ENCODE peak calls at places on chromosome 15, in four cellular contexts. A is HepG2, I is SK-N-SH, B is K562. Y is an unnamed sample.

GRCh38 chr15:92773340-92773739 is 117.8 kb upstream of the FAM174B start:
- DNase-seq in A (peak; percentile 5), I (no peak), B (no peak), Y (no peak)

GRCh38 chr15:36428102-36428845 is 151.2 kb upstream of the CDIN1 start:
- DNase-seq in A (peak; percentile 63), I (no peak), B (peak; percentile 89), Y (no peak)

GRCh38 chr15:63332367-63333078 is 49.1 kb downstream of the CA12 start:
- DNase-seq in A (no peak), I (peak; percentile 50), B (no peak), Y (no peak)

GRCh38 chr15:61796056-61796455 is 264.2 kb downstream of the VPS13C start:
- DNase-seq in A (no peak), I (no peak), B (no peak), Y (no peak)

GRCh38 chr15:70742928-70743327 is 20.4 kb downstream of the UACA start:
- DNase-seq in A (no peak), I (no peak), B (no peak), Y (no peak)

GRCh38 chr15:38048001-38048455 is 113.6 kb downstream of the TMCO5A start:
- DNase-seq in A (no peak), I (no peak), B (no peak), Y (no peak)

GRCh38 chr15:35705030-35705884 is 159.3 kb upstream of the DPH6 start:
- DNase-seq in A (no peak), I (no peak), B (no peak), Y (no peak)

GRCh38 chr15:83766326-83766725 is 112.4 kb downstream of the ADAMTSL3 start:
- DNase-seq in A (no peak), I (no peak), B (no peak), Y (no peak)

GRCh38 chr15:71973366-71973765 is 144.6 kb downstream of the MYO9A start:
- DNase-seq in A (no peak), I (no peak), B (no peak), Y (no peak)

GRCh38 chr15:101451192-101451799 is 38.2 kb downstream of the PCSK6 start:
- DNase-seq in A (no peak), I (peak; percentile 80), B (peak; percentile 89), Y (no peak)

GRCh38 chr15:63015618-63016017 is 26.9 kb upstream of the TPM1 start:
- DNase-seq in A (no peak), I (no peak), B (no peak), Y (no peak)

GRCh38 chr15:101320501-101321052 is 25.5 kb upstream of the SNRPA1 start:
- DNase-seq in A (no peak), I (no peak), B (no peak), Y (peak; percentile 64)

GRCh38 chr15:70703483-70703882 is 59.9 kb downstream of the UACA start:
- DNase-seq in A (no peak), I (no peak), B (no peak), Y (no peak)

GRCh38 chr15:65092046-65092770 is 15.7 kb downstream of the KBTBD13 start:
- DNase-seq in A (no peak), I (no peak), B (no peak), Y (no peak)

GRCh38 chr15:48646364-48646763 is 855 bp upstream of the FBN1 start:
- DNase-seq in A (no peak), I (no peak), B (no peak), Y (no peak)

GRCh38 chr15:56194035-56194434 is 49.6 kb downstream of the RFX7 start:
- DNase-seq in A (no peak), I (no peak), B (no peak), Y (no peak)

GRCh38 chr15:41607033-41607432 is 48.0 kb downstream of the TYRO3 start:
- DNase-seq in A (no peak), I (no peak), B (no peak), Y (no peak)

GRCh38 chr15:76377751-76378150 is 41.2 kb downstream of the ISL2 start:
- DNase-seq in A (no peak), I (no peak), B (no peak), Y (no peak)

GRCh38 chr15:72445426-72445825 is 28.7 kb upstream of the ARIH1 start:
- DNase-seq in A (no peak), I (peak; percentile 19), B (no peak), Y (no peak)

GRCh38 chr15:56772868-56773639 is 39.7 kb upstream of the ZNF280D start:
- DNase-seq in A (peak; percentile 86), I (no peak), B (no peak), Y (no peak)

GRCh38 chr15:74367296-74367854 is at the start of gene CYP11A1:
- DNase-seq in A (no peak), I (no peak), B (no peak), Y (peak; percentile 6)

GRCh38 chr15:70863450-70864218 is 9.7 kb upstream of the LARP6 start:
- DNase-seq in A (peak; percentile 82), I (no peak), B (no peak), Y (no peak)

GRCh38 chr15:89401636-89402252 is 67.1 kb upstream of the POLG start:
- DNase-seq in A (no peak), I (no peak), B (no peak), Y (no peak)
- TF ChIP-seq FOXJ3 in A (no peak), I (no peak), B (no peak), Y (no peak)

GRCh38 chr15:31814082-31814481 is 216.2 kb upstream of the CHRNA7 start:
- DNase-seq in A (no peak), I (no peak), B (no peak), Y (no peak)

GRCh38 chr15:31815411-31816155 is 214.7 kb upstream of the CHRNA7 start:
- DNase-seq in A (no peak), I (no peak), B (no peak), Y (no peak)

DNA sequence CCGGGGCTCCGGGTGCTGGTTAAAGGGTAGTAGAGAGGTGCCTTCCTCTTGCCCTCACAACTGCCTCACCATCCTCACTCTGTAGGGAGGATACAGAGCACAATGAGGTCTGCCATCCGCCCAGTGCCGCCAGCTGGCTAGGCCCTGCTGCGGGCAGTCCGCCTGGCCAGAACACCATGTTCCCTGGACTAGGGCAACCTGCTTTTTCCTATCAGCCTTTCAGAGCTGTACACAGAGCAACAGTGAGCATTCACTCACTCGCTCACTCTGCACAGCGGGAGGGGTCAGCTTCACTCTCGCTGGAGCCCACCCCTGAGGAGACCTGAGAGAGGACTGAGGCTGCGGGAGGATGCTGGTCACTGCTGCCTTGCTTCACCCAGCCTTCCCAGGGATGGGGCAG is 218.7 kb upstream of the CHRNA7 start:
- DNase-seq in A (no peak), I (no peak), B (no peak), Y (no peak)
- TF ChIP-seq FOXJ3 in A (no peak), I (no peak), B (no peak), Y (no peak)

GRCh38 chr15:88028024-88028423 is 228.5 kb downstream of the NTRK3 start:
- DNase-seq in A (no peak), I (no peak), B (no peak), Y (peak; percentile 39)
- TF ChIP-seq FOXJ3 in A (no peak), I (no peak), B (no peak), Y (no peak)

GRCh38 chr15:44593042-44593736 is 56.2 kb downstream of the EIF3J start:
- DNase-seq in A (no peak), I (peak; percentile 15), B (no peak), Y (no peak)
- TF ChIP-seq FOXJ3 in A (no peak), I (no peak), B (no peak), Y (no peak)

DNA sequence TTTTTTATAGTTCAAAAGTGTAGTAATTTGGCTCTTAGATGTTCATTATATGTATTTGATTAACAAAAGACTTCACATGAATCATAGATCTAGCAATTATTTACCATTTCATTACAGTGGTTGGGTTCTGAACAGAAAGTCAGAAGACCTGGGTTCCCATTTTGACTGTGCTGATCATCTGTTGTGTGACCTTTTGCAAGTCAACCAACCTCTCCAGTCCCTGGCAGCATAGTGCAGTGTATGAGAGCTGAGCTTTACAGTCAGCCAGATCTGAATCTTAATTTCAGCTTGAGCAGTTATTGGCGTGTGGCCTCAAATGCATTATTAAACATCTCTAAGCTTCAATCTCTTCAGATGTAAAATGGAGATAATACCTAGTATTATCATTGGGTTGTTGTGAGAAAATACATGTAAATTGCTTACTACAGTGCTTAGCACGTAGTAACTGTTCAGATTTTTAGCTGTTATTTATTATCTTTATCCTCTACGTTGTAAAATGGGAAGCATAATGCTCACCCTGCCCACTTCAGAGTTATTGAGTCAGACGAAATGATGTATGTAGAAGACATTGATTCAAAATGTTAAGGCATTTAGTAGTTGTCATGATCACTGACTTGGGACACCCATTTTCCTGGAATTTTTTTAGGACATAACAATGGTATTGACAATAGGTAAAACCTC is 104.0 kb downstream of the KLHL25 start:
- DNase-seq in A (no peak), I (no peak), B (no peak), Y (no peak)
- TF ChIP-seq FOXJ3 in A (no peak), I (no peak), B (no peak), Y (no peak)

GRCh38 chr15:68518046-68518445 is 60.7 kb upstream of the CORO2B start:
- DNase-seq in A (no peak), I (no peak), B (no peak), Y (no peak)
- TF ChIP-seq FOXJ3 in A (no peak), I (no peak), B (no peak), Y (no peak)

GRCh38 chr15:69574506-69574905 is 121.9 kb downstream of the RPLP1 start:
- DNase-seq in A (no peak), I (no peak), B (no peak), Y (no peak)
- TF ChIP-seq FOXJ3 in A (no peak), I (no peak), B (no peak), Y (no peak)

GRCh38 chr15:95119041-95119440 is 887.7 kb downstream of the MCTP2 start:
- DNase-seq in A (no peak), I (no peak), B (no peak), Y (no peak)
- TF ChIP-seq FOXJ3 in A (no peak), I (no peak), B (no peak), Y (no peak)

DNA sequence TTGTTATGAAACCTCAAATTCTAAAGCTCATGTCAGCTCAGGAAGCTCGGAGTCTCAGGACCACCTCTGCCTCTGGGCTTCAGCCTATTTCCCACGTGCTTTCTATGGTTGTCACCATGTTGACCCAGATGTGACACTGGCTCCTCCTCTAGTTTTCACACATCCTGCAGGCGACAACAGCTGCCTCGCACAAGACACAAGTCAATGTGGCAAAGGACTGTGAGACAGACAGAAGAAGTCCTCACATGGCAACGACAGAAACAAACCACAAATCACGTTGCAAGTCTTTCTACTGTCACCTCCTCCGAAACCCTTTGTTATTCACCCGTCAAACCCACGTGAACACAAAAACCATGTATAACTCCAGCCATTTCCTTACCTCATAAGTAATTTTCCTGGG is 194.5 kb downstream of the MEX3B start:
- DNase-seq in A (no peak), I (no peak), B (no peak), Y (no peak)
- TF ChIP-seq FOXJ3 in A (no peak), I (no peak), B (no peak), Y (no peak)